ENCODE peak calls at places on chromosomes 2 and 18, in seven cellular contexts. K is T follicular helper cell, U is kidney tubule cell, H is Karpas-422, I is NCI-H187 treated with DMSO at 0.1 percent for 48 hours, G is Right ventricle myocardium superior, W is neural progenitor cell. T is an unnamed sample.

GRCh38 chr18:74797577-74798151 is 200.0 kb downstream of the ZNF407 start:
- DNase-seq in K (no peak), U (no peak), H (peak; percentile 54), I (no peak), G (no peak), W (no peak), T (no peak)

GRCh38 chr18:76490701-76491171 is 4.3 kb downstream of the ZNF516 start:
- DNase-seq in K (no peak), U (peak; percentile 44), H (peak; percentile 84), I (no peak), G (peak; percentile 52), W (peak; percentile 56), T (peak; percentile 50)

GRCh38 chr18:30650499-30650898 is 392.0 kb downstream of the DSC3 start:
- DNase-seq in K (no peak), U (no peak), H (no peak), I (no peak), G (no peak), W (no peak), T (no peak)

GRCh38 chr2:33411765-33412164 is 64.7 kb upstream of the RASGRP3 start:
- DNase-seq in K (no peak), U (peak; percentile 51), H (no peak), I (no peak), G (no peak), W (no peak), T (no peak)

GRCh38 chr2:239485622-239486021 is 84.8 kb upstream of the HDAC4 start:
- DNase-seq in K (no peak), U (no peak), H (no peak), I (no peak), G (no peak), W (no peak), T (no peak)

GRCh38 chr2:201798252-201798918 is 8.0 kb upstream of the CDK15 start:
- DNase-seq in K (no peak), U (peak; percentile 98), H (no peak), I (no peak), G (no peak), W (no peak), T (no peak)

GRCh38 chr2:74457549-74458131 is 598 bp upstream of the WBP1 start:
- DNase-seq in K (peak; percentile 66), U (peak; percentile 64), H (peak; percentile 95), I (no peak), G (peak; percentile 80), W (peak; percentile 86), T (peak; percentile 81)

GRCh38 chr2:218024336-218024735 is 21.5 kb upstream of the TNS1 start:
- DNase-seq in K (no peak), U (no peak), H (no peak), I (no peak), G (peak; percentile 52), W (no peak), T (peak; percentile 5)

GRCh38 chr18:68940039-68940438 is 142.2 kb downstream of the CCDC102B start:
- DNase-seq in K (no peak), U (no peak), H (no peak), I (no peak), G (no peak), W (no peak), T (no peak)

GRCh38 chr2:26460613-26461031 is 17.3 kb downstream of the OTOF start:
- DNase-seq in K (no peak), U (no peak), H (no peak), I (no peak), G (no peak), W (no peak), T (no peak)

GRCh38 chr2:109479804-109480203 is 134.0 kb downstream of the SEPTIN10 start:
- DNase-seq in K (no peak), U (no peak), H (peak; percentile 57), I (no peak), G (peak; percentile 5), W (no peak), T (no peak)

GRCh38 chr2:205115516-205115915 is 566.8 kb upstream of the NRP2 start:
- DNase-seq in K (no peak), U (no peak), H (no peak), I (no peak), G (no peak), W (no peak), T (no peak)

GRCh38 chr2:61471905-61472805 is 1.3 kb upstream of the USP34 start:
- DNase-seq in K (no peak), U (peak; percentile 33), H (peak; percentile 81), I (peak; percentile 51), G (no peak), W (peak; percentile 36), T (no peak)

GRCh38 chr2:46002507-46002883 is 294.7 kb upstream of the EPAS1 start:
- DNase-seq in K (no peak), U (peak; percentile 9), H (no peak), I (peak; percentile 25), G (no peak), W (no peak), T (no peak)

GRCh38 chr2:21191535-21191934 is 67.8 kb downstream of the TDRD15 start:
- DNase-seq in K (no peak), U (no peak), H (no peak), I (no peak), G (no peak), W (no peak), T (no peak)

GRCh38 chr2:26598336-26599006 is 42.7 kb downstream of the CIB4 start:
- DNase-seq in K (no peak), U (no peak), H (no peak), I (no peak), G (peak; percentile 22), W (peak; percentile 54), T (peak; percentile 19)

GRCh38 chr18:3061581-3062416 is 48.9 kb upstream of the LPIN2 start:
- DNase-seq in K (no peak), U (no peak), H (no peak), I (no peak), G (no peak), W (no peak), T (no peak)

GRCh38 chr2:105828543-105828942 is 83.8 kb downstream of the NCK2 start:
- DNase-seq in K (no peak), U (no peak), H (no peak), I (no peak), G (no peak), W (no peak), T (no peak)

GRCh38 chr18:72993245-72993644 is 125.5 kb upstream of the NETO1 start:
- DNase-seq in K (no peak), U (no peak), H (no peak), I (no peak), G (no peak), W (no peak), T (no peak)

GRCh38 chr2:273338-273737 is 8.6 kb downstream of the ACP1 start:
- DNase-seq in K (no peak), U (no peak), H (no peak), I (peak; percentile 18), G (no peak), W (no peak), T (no peak)